ENCODE peak calls at places on chromosome 1, in eight cellular contexts. One of them, this sample, is unnamed.

GRCh38 chr1:248858096-248858890 is 592 bp downstream of the ZNF692 start:
- DNase-seq in stimulated activated CD4-positive, alpha-beta T cell treated with anti-CD3 and anti-CD28 coated beads, TNF-alpha, amount 100 ng/mL, for 4 hours: no peak
- DNase-seq in activated CD4-positive, alpha-beta T cell treated with anti-CD3 and anti-CD28 coated beads for 4 hours: peak; percentile 37
- DNase-seq in NCI-H1092 treated with DMSO at 0.1 percent for 48 hours: peak; percentile 89
- DNase-seq in T-helper 1 cell: no peak
- DNase-seq in NCI-H1436: peak; percentile 69
- DNase-seq in iPS-NIHi11: peak; percentile 85
- DNase-seq in occipital lobe: peak; percentile 35
- DNase-seq in this sample: peak; percentile 92

GRCh38 chr1:175877939-175878730 is 134.7 kb upstream of the TNR start:
- DNase-seq in stimulated activated CD4-positive, alpha-beta T cell treated with anti-CD3 and anti-CD28 coated beads, TNF-alpha, amount 100 ng/mL, for 4 hours: no peak
- DNase-seq in activated CD4-positive, alpha-beta T cell treated with anti-CD3 and anti-CD28 coated beads for 4 hours: no peak
- DNase-seq in NCI-H1092 treated with DMSO at 0.1 percent for 48 hours: no peak
- DNase-seq in T-helper 1 cell: no peak
- DNase-seq in NCI-H1436: no peak
- DNase-seq in iPS-NIHi11: no peak
- DNase-seq in occipital lobe: peak; percentile 64
- DNase-seq in this sample: no peak

GRCh38 chr1:20867847-20868246 is 80.7 kb upstream of the HP1BP3 start:
- DNase-seq in stimulated activated CD4-positive, alpha-beta T cell treated with anti-CD3 and anti-CD28 coated beads, TNF-alpha, amount 100 ng/mL, for 4 hours: no peak
- DNase-seq in activated CD4-positive, alpha-beta T cell treated with anti-CD3 and anti-CD28 coated beads for 4 hours: no peak
- DNase-seq in NCI-H1092 treated with DMSO at 0.1 percent for 48 hours: no peak
- DNase-seq in T-helper 1 cell: no peak
- DNase-seq in NCI-H1436: no peak
- DNase-seq in iPS-NIHi11: no peak
- DNase-seq in occipital lobe: no peak
- DNase-seq in this sample: no peak

GRCh38 chr1:4924356-4924755 is 269.9 kb downstream of the AJAP1 start:
- DNase-seq in stimulated activated CD4-positive, alpha-beta T cell treated with anti-CD3 and anti-CD28 coated beads, TNF-alpha, amount 100 ng/mL, for 4 hours: no peak
- DNase-seq in activated CD4-positive, alpha-beta T cell treated with anti-CD3 and anti-CD28 coated beads for 4 hours: no peak
- DNase-seq in NCI-H1092 treated with DMSO at 0.1 percent for 48 hours: no peak
- DNase-seq in T-helper 1 cell: no peak
- DNase-seq in NCI-H1436: no peak
- DNase-seq in iPS-NIHi11: no peak
- DNase-seq in occipital lobe: no peak
- DNase-seq in this sample: no peak

GRCh38 chr1:15062479-15063099 is 91.0 kb upstream of the TMEM51 start:
- DNase-seq in stimulated activated CD4-positive, alpha-beta T cell treated with anti-CD3 and anti-CD28 coated beads, TNF-alpha, amount 100 ng/mL, for 4 hours: no peak
- DNase-seq in activated CD4-positive, alpha-beta T cell treated with anti-CD3 and anti-CD28 coated beads for 4 hours: no peak
- DNase-seq in NCI-H1092 treated with DMSO at 0.1 percent for 48 hours: no peak
- DNase-seq in T-helper 1 cell: no peak
- DNase-seq in NCI-H1436: no peak
- DNase-seq in iPS-NIHi11: peak; percentile 70
- DNase-seq in occipital lobe: no peak
- DNase-seq in this sample: peak; percentile 69

GRCh38 chr1:3352084-3352951 is 102.1 kb upstream of the ARHGEF16 start:
- DNase-seq in stimulated activated CD4-positive, alpha-beta T cell treated with anti-CD3 and anti-CD28 coated beads, TNF-alpha, amount 100 ng/mL, for 4 hours: no peak
- DNase-seq in activated CD4-positive, alpha-beta T cell treated with anti-CD3 and anti-CD28 coated beads for 4 hours: no peak
- DNase-seq in NCI-H1092 treated with DMSO at 0.1 percent for 48 hours: no peak
- DNase-seq in T-helper 1 cell: no peak
- DNase-seq in NCI-H1436: no peak
- DNase-seq in iPS-NIHi11: peak; percentile 70
- DNase-seq in occipital lobe: peak; percentile 19
- DNase-seq in this sample: peak; percentile 88

GRCh38 chr1:9202240-9202870 is 32.2 kb upstream of the H6PD start:
- DNase-seq in stimulated activated CD4-positive, alpha-beta T cell treated with anti-CD3 and anti-CD28 coated beads, TNF-alpha, amount 100 ng/mL, for 4 hours: no peak
- DNase-seq in activated CD4-positive, alpha-beta T cell treated with anti-CD3 and anti-CD28 coated beads for 4 hours: no peak
- DNase-seq in NCI-H1092 treated with DMSO at 0.1 percent for 48 hours: no peak
- DNase-seq in T-helper 1 cell: no peak
- DNase-seq in NCI-H1436: no peak
- DNase-seq in iPS-NIHi11: no peak
- DNase-seq in occipital lobe: no peak
- DNase-seq in this sample: no peak

GRCh38 chr1:192861860-192862259 is 53.0 kb downstream of the RGS2 start:
- DNase-seq in stimulated activated CD4-positive, alpha-beta T cell treated with anti-CD3 and anti-CD28 coated beads, TNF-alpha, amount 100 ng/mL, for 4 hours: no peak
- DNase-seq in activated CD4-positive, alpha-beta T cell treated with anti-CD3 and anti-CD28 coated beads for 4 hours: no peak
- DNase-seq in NCI-H1092 treated with DMSO at 0.1 percent for 48 hours: no peak
- DNase-seq in T-helper 1 cell: no peak
- DNase-seq in NCI-H1436: no peak
- DNase-seq in iPS-NIHi11: no peak
- DNase-seq in occipital lobe: no peak
- DNase-seq in this sample: no peak

GRCh38 chr1:39940980-39941871 is 13.7 kb upstream of the MFSD2A start:
- DNase-seq in stimulated activated CD4-positive, alpha-beta T cell treated with anti-CD3 and anti-CD28 coated beads, TNF-alpha, amount 100 ng/mL, for 4 hours: no peak
- DNase-seq in activated CD4-positive, alpha-beta T cell treated with anti-CD3 and anti-CD28 coated beads for 4 hours: no peak
- DNase-seq in NCI-H1092 treated with DMSO at 0.1 percent for 48 hours: no peak
- DNase-seq in T-helper 1 cell: no peak
- DNase-seq in NCI-H1436: peak; percentile 36
- DNase-seq in iPS-NIHi11: no peak
- DNase-seq in occipital lobe: no peak
- DNase-seq in this sample: no peak

GRCh38 chr1:231162300-231162969 is 577 bp downstream of the TRIM67 start:
- DNase-seq in stimulated activated CD4-positive, alpha-beta T cell treated with anti-CD3 and anti-CD28 coated beads, TNF-alpha, amount 100 ng/mL, for 4 hours: no peak
- DNase-seq in activated CD4-positive, alpha-beta T cell treated with anti-CD3 and anti-CD28 coated beads for 4 hours: no peak
- DNase-seq in NCI-H1092 treated with DMSO at 0.1 percent for 48 hours: peak; percentile 80
- DNase-seq in T-helper 1 cell: no peak
- DNase-seq in NCI-H1436: no peak
- DNase-seq in iPS-NIHi11: peak; percentile 91
- DNase-seq in occipital lobe: no peak
- DNase-seq in this sample: peak; percentile 86